ENCODE peak calls at places on chromosomes 6 and 20, in ten cellular contexts. Y is lung microvascular endothelial cell; O is effector CD4-positive, alpha-beta T cell; Z is fibroblast of the aortic adventitia; A is DMS 273 treated with DMSO at 0.1 percent for 48 hours; R is endothelial cell; D is T-helper 22 cell; L is glomerular endothelial cell; J is globus pallidus; F is NAMALWA. X is an unnamed sample.

GRCh38 chr6:137313928-137314855 is 95.0 kb upstream of the IFNGR1 start:
- DNase-seq in Y (peak), O (peak), Z (peak), A (peak), R (peak), D (peak), L (peak), J (peak), F (peak), X (peak)

GRCh38 chr6:37456126-37456525 is 23.1 kb downstream of the CMTR1 start:
- DNase-seq in Y (no peak), O (no peak), Z (peak), A (no peak), R (no peak), D (no peak), L (no peak), J (no peak), F (no peak), X (no peak)

GRCh38 chr6:82712826-82713225 is 349.2 kb downstream of the TPBG start:
- DNase-seq in Y (no peak), O (no peak), Z (peak), A (no peak), R (no peak), D (no peak), L (no peak), J (no peak), F (peak), X (no peak)

GRCh38 chr6:13383280-13384163 is 55.2 kb upstream of the TBC1D7 start:
- DNase-seq in Y (peak), O (no peak), Z (peak), A (no peak), R (no peak), D (no peak), L (no peak), J (no peak), F (peak), X (no peak)

GRCh38 chr6:116413357-116413756 is 42.6 kb downstream of the DSE start:
- DNase-seq in Y (no peak), O (no peak), Z (no peak), A (no peak), R (no peak), D (no peak), L (no peak), J (no peak), F (no peak), X (no peak)

GRCh38 chr6:170224694-170225660 is 65.9 kb downstream of the DLL1 start:
- DNase-seq in Y (no peak), O (no peak), Z (no peak), A (no peak), R (no peak), D (no peak), L (no peak), J (no peak), F (no peak), X (no peak)

GRCh38 chr6:28807682-28808280 is 116.0 kb downstream of the TRIM27 start:
- DNase-seq in Y (peak), O (no peak), Z (peak), A (peak), R (peak), D (no peak), L (no peak), J (no peak), F (peak), X (peak)

GRCh38 chr6:11964101-11964500 is 48.0 kb upstream of the HIVEP1 start:
- DNase-seq in Y (no peak), O (no peak), Z (no peak), A (no peak), R (no peak), D (no peak), L (no peak), J (no peak), F (no peak), X (no peak)

GRCh38 chr20:61526907-61527306 is 274.8 kb downstream of the CDH4 start:
- DNase-seq in Y (no peak), O (no peak), Z (no peak), A (no peak), R (no peak), D (no peak), L (no peak), J (no peak), F (no peak), X (no peak)

GRCh38 chr6:158807515-158808441 is 11.4 kb downstream of the EZR start:
- DNase-seq in Y (no peak), O (no peak), Z (no peak), A (no peak), R (no peak), D (no peak), L (no peak), J (no peak), F (peak), X (no peak)

GRCh38 chr20:24034820-24035219 is 46.2 kb upstream of the GGTLC1 start:
- DNase-seq in Y (peak), O (no peak), Z (no peak), A (no peak), R (no peak), D (no peak), L (no peak), J (no peak), F (no peak), X (no peak)

GRCh38 chr6:135481786-135482369 is 15.7 kb downstream of the AHI1 start:
- DNase-seq in Y (no peak), O (no peak), Z (peak), A (no peak), R (no peak), D (no peak), L (no peak), J (no peak), F (peak), X (no peak)

GRCh38 chr6:157982297-157982579 is 575 bp downstream of the SYNJ2 start:
- DNase-seq in Y (peak), O (peak), Z (peak), A (no peak), R (peak), D (no peak), L (no peak), J (peak), F (peak), X (no peak)

GRCh38 chr6:2643935-2644539 is 106.7 kb downstream of the MYLK4 start:
- DNase-seq in Y (no peak), O (no peak), Z (no peak), A (no peak), R (no peak), D (no peak), L (no peak), J (no peak), F (no peak), X (no peak)

GRCh38 chr6:131948692-131949614 is 2.2 kb downstream of the CCN2 start:
- DNase-seq in Y (peak), O (no peak), Z (peak), A (no peak), R (no peak), D (no peak), L (peak), J (no peak), F (no peak), X (no peak)

GRCh38 chr6:113875470-113875869 is 18.3 kb downstream of the MARCKS start:
- DNase-seq in Y (no peak), O (no peak), Z (peak), A (no peak), R (no peak), D (no peak), L (no peak), J (no peak), F (no peak), X (no peak)

GRCh38 chr6:127404594-127405178 is 54.5 kb downstream of the KIAA0408 start:
- DNase-seq in Y (no peak), O (no peak), Z (no peak), A (no peak), R (no peak), D (no peak), L (no peak), J (no peak), F (no peak), X (no peak)

GRCh38 chr6:72248621-72249020 is 362.3 kb downstream of the RIMS1 start:
- DNase-seq in Y (no peak), O (no peak), Z (no peak), A (no peak), R (no peak), D (no peak), L (no peak), J (no peak), F (no peak), X (no peak)